ENCODE peak calls at places on chromosomes 4 and X, in eight cellular contexts. J is H7; S is activated naive CD4-positive, alpha-beta T cell; Q is fibroblast of lung; E is caudate nucleus; I is activated CD8-positive, alpha-beta memory T cell treated with anti-CD3 and anti-CD28 coated beads for 4 hours; H is stimulated activated CD8-positive, alpha-beta memory T cell treated with anti-CD3 and anti-CD28 coated beads, Interleukin-12 subunit alpha, Interleukin-12 subunit beta, amount 100 ng/mL, for 4 hours; A is GM06990. B is an unnamed sample.

GRCh38 chr4:124953059-124953850 is 240.7 kb upstream of the ANKRD50 start:
- DNase-seq in J (no peak), Q (peak), H (no peak), A (no peak), I (no peak), S (no peak), E (no peak), B (no peak)

GRCh38 chr4:68002906-68003305 is 39.6 kb upstream of the TMPRSS11A start:
- DNase-seq in Q (no peak), E (no peak), I (no peak), S (no peak), H (no peak), J (no peak), A (no peak), B (no peak)

GRCh38 chrX:22746081-22746480 is 253.7 kb upstream of the DDX53 start:
- DNase-seq in H (no peak), S (no peak), I (no peak), E (no peak), J (no peak), A (no peak), Q (no peak), B (no peak)

GRCh38 chr4:7537853-7538252 is 103.1 kb upstream of the PSAPL1 start:
- DNase-seq in J (no peak), I (no peak), Q (no peak), A (no peak), E (no peak), S (no peak), H (no peak), B (no peak)

GRCh38 chrX:72131317-72132294 is at the start of gene RTL5:
- DNase-seq in S (no peak), Q (peak), I (peak), J (peak), A (peak), E (peak), H (peak), B (peak)

GRCh38 chr4:1237981-1238675 is 10.8 kb downstream of the CTBP1 start:
- DNase-seq in E (no peak), S (no peak), Q (no peak), A (peak), I (no peak), H (no peak), J (peak), B (peak)

GRCh38 chrX:102976793-102977495 is 39.9 kb downstream of the RAB40AL start:
- DNase-seq in E (no peak), J (no peak), I (no peak), S (no peak), Q (peak), H (no peak), A (no peak), B (no peak)

GRCh38 chr4:169120624-169121023 is 110.6 kb upstream of the CBR4 start:
- DNase-seq in Q (no peak), J (no peak), E (no peak), I (no peak), A (no peak), H (no peak), S (no peak), B (no peak)

GRCh38 chr4:41222259-41222658 is 7.9 kb upstream of the APBB2 start:
- DNase-seq in J (no peak), Q (no peak), A (no peak), H (no peak), E (no peak), S (no peak), I (no peak), B (no peak)

GRCh38 chr4:119785963-119786362 is 157.4 kb upstream of the PDE5A start:
- DNase-seq in S (no peak), I (no peak), A (no peak), J (no peak), Q (peak), E (no peak), H (no peak), B (no peak)

GRCh38 chr4:48139688-48140087 is 5.6 kb upstream of the TXK start:
- DNase-seq in I (no peak), S (no peak), H (no peak), Q (no peak), E (no peak), J (no peak), A (no peak), B (no peak)

GRCh38 chr4:151099976-151100417 is 569 bp downstream of the RPS3A start:
- DNase-seq in S (no peak), A (no peak), J (no peak), Q (peak), E (no peak), I (no peak), H (no peak), B (peak)

GRCh38 chrX:56343664-56344063 is 111.5 kb downstream of the KLF8 start:
- DNase-seq in I (no peak), J (no peak), A (no peak), Q (no peak), E (no peak), S (no peak), H (no peak), B (no peak)

GRCh38 chr4:70994387-70995099 is 1.1 kb downstream of the DCK start:
- DNase-seq in E (no peak), S (no peak), Q (no peak), J (no peak), A (peak), I (no peak), H (no peak), B (no peak)

GRCh38 chr4:81844717-81845116 is 373.0 kb upstream of the RASGEF1B start:
- DNase-seq in I (peak), E (peak), J (peak), Q (peak), A (peak), S (no peak), H (peak), B (peak)

GRCh38 chr4:115537387-115537786 is 424.0 kb upstream of the NDST4 start:
- DNase-seq in S (no peak), J (no peak), H (no peak), E (no peak), I (no peak), Q (peak), A (no peak), B (no peak)

GRCh38 chr4:34043131-34043530 is 2201.2 kb downstream of the ARAP2 start:
- DNase-seq in J (no peak), S (no peak), I (no peak), H (no peak), A (no peak), E (no peak), Q (no peak), B (no peak)

GRCh38 chr4:78704981-78705757 is 71.0 kb upstream of the BMP2K start:
- DNase-seq in S (no peak), A (no peak), H (no peak), E (no peak), I (no peak), J (no peak), Q (peak), B (no peak)

GRCh38 chr4:173420324-173420752 is 21.4 kb upstream of the SCRG1 start:
- DNase-seq in I (no peak), Q (peak), A (no peak), S (no peak), H (no peak), E (no peak), J (no peak), B (peak)

GRCh38 chrX:5306654-5307121 is 922.0 kb downstream of the NLGN4X start:
- DNase-seq in H (no peak), J (no peak), A (no peak), I (no peak), E (no peak), S (no peak), Q (no peak), B (no peak)

GRCh38 chrX:56572975-56573374 is 9.5 kb downstream of the UBQLN2 start:
- DNase-seq in S (no peak), Q (no peak), J (no peak), A (no peak), H (no peak), E (no peak), I (no peak), B (no peak)

GRCh38 chrX:470686-471085 is 84.0 kb upstream of the PPP2R3B start:
- DNase-seq in A (no peak), Q (no peak), H (no peak), I (no peak), J (no peak), E (no peak), S (no peak), B (no peak)